ENCODE peak calls at places on chromosomes 4 and X, in ten cellular contexts. One of them, this sample, is unnamed.

GRCh38 chr4:56028165-56028564 is 79.4 kb downstream of the CEP135 start:
- DNase-seq in fibroblast of lung: no peak
- DNase-seq in suprapubic skin: no peak
- DNase-seq in HCT116: no peak
- DNase-seq in fibroblast of pulmonary artery: no peak
- DNase-seq in bronchial epithelial cell: no peak
- DNase-seq in kidney: no peak
- DNase-seq in Caco-2: no peak
- DNase-seq in choroid plexus epithelial cell: no peak
- DNase-seq in cardiac fibroblast: no peak
- DNase-seq in this sample: no peak

GRCh38 chrX:104085919-104086318 is 9.9 kb upstream of the TMSB15C start:
- DNase-seq in cardiac fibroblast: no peak
- DNase-seq in HCT116: no peak
- DNase-seq in suprapubic skin: no peak
- DNase-seq in fibroblast of pulmonary artery: no peak
- DNase-seq in bronchial epithelial cell: no peak
- DNase-seq in kidney: no peak
- DNase-seq in Caco-2: no peak
- DNase-seq in choroid plexus epithelial cell: no peak
- DNase-seq in fibroblast of lung: no peak
- DNase-seq in this sample: no peak

GRCh38 chrX:68232206-68232605 is 201.1 kb downstream of the OPHN1 start:
- DNase-seq in HCT116: no peak
- DNase-seq in kidney: no peak
- DNase-seq in fibroblast of pulmonary artery: no peak
- DNase-seq in suprapubic skin: no peak
- DNase-seq in Caco-2: no peak
- DNase-seq in fibroblast of lung: no peak
- DNase-seq in choroid plexus epithelial cell: no peak
- DNase-seq in cardiac fibroblast: no peak
- DNase-seq in bronchial epithelial cell: peak
- DNase-seq in this sample: no peak

GRCh38 chrX:96576358-96576757 is 108.3 kb upstream of the DIAPH2 start:
- DNase-seq in Caco-2: no peak
- DNase-seq in kidney: no peak
- DNase-seq in HCT116: no peak
- DNase-seq in bronchial epithelial cell: no peak
- DNase-seq in fibroblast of lung: peak
- DNase-seq in fibroblast of pulmonary artery: peak
- DNase-seq in suprapubic skin: no peak
- DNase-seq in cardiac fibroblast: peak
- DNase-seq in choroid plexus epithelial cell: no peak
- DNase-seq in this sample: no peak

GRCh38 chrX:13050151-13050550 is 5.7 kb upstream of the FAM9C start:
- DNase-seq in kidney: no peak
- DNase-seq in HCT116: no peak
- DNase-seq in fibroblast of pulmonary artery: no peak
- DNase-seq in fibroblast of lung: no peak
- DNase-seq in cardiac fibroblast: no peak
- DNase-seq in Caco-2: no peak
- DNase-seq in choroid plexus epithelial cell: no peak
- DNase-seq in suprapubic skin: no peak
- DNase-seq in bronchial epithelial cell: no peak
- DNase-seq in this sample: no peak

GRCh38 chrX:109384569-109385174 is 97.2 kb downstream of the GUCY2F start:
- DNase-seq in kidney: no peak
- DNase-seq in choroid plexus epithelial cell: peak
- DNase-seq in suprapubic skin: no peak
- DNase-seq in HCT116: no peak
- DNase-seq in bronchial epithelial cell: no peak
- DNase-seq in fibroblast of lung: peak
- DNase-seq in Caco-2: no peak
- DNase-seq in cardiac fibroblast: peak
- DNase-seq in fibroblast of pulmonary artery: peak
- DNase-seq in this sample: peak

GRCh38 chr4:75172551-75172950 is 239.6 kb downstream of the PARM1 start:
- DNase-seq in fibroblast of lung: no peak
- DNase-seq in HCT116: no peak
- DNase-seq in Caco-2: no peak
- DNase-seq in kidney: no peak
- DNase-seq in fibroblast of pulmonary artery: no peak
- DNase-seq in choroid plexus epithelial cell: no peak
- DNase-seq in suprapubic skin: no peak
- DNase-seq in bronchial epithelial cell: no peak
- DNase-seq in cardiac fibroblast: no peak
- DNase-seq in this sample: no peak

GRCh38 chr4:121574618-121575017 is 122.2 kb downstream of the ANXA5 start:
- DNase-seq in cardiac fibroblast: no peak
- DNase-seq in fibroblast of lung: no peak
- DNase-seq in choroid plexus epithelial cell: no peak
- DNase-seq in HCT116: no peak
- DNase-seq in bronchial epithelial cell: no peak
- DNase-seq in Caco-2: no peak
- DNase-seq in suprapubic skin: no peak
- DNase-seq in kidney: no peak
- DNase-seq in fibroblast of pulmonary artery: no peak
- DNase-seq in this sample: no peak

GRCh38 chr4:173855015-173855414 is 325.0 kb upstream of the HAND2 start:
- DNase-seq in fibroblast of lung: no peak
- DNase-seq in fibroblast of pulmonary artery: peak
- DNase-seq in Caco-2: no peak
- DNase-seq in suprapubic skin: no peak
- DNase-seq in cardiac fibroblast: peak
- DNase-seq in choroid plexus epithelial cell: peak
- DNase-seq in bronchial epithelial cell: no peak
- DNase-seq in HCT116: no peak
- DNase-seq in kidney: no peak
- DNase-seq in this sample: no peak

GRCh38 chr4:32022071-32022470 is 1301.9 kb downstream of the PCDH7 start:
- DNase-seq in Caco-2: no peak
- DNase-seq in HCT116: no peak
- DNase-seq in suprapubic skin: no peak
- DNase-seq in fibroblast of pulmonary artery: peak
- DNase-seq in bronchial epithelial cell: peak
- DNase-seq in kidney: no peak
- DNase-seq in fibroblast of lung: no peak
- DNase-seq in cardiac fibroblast: peak
- DNase-seq in choroid plexus epithelial cell: peak
- DNase-seq in this sample: no peak

DNA sequence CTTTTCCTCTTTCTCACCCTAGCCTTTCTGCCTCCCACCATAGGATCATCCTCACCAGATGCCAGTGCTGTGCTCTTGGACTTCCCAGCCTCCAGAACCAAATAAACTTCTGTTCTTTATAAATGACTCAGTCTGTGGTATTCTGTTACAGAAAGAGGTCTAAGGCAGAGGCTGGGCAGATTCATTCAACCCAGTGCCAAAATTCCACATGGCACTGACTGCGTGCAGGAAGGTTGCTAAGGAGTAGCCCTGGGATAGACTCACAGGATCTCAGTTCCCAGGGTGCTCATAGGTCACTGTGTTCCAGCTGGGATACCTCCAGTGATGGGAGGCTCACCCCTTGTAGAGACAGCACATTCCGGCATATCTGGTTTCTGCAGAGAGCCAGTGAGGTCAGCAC is 22.0 kb downstream of the SORCS2 start:
- DNase-seq in cardiac fibroblast: peak
- DNase-seq in fibroblast of pulmonary artery: no peak
- DNase-seq in HCT116: no peak
- DNase-seq in fibroblast of lung: no peak
- DNase-seq in suprapubic skin: no peak
- DNase-seq in kidney: peak
- DNase-seq in bronchial epithelial cell: no peak
- DNase-seq in Caco-2: no peak
- DNase-seq in choroid plexus epithelial cell: no peak
- DNase-seq in this sample: no peak
- TF ChIP-seq CTCF in cardiac fibroblast: no peak
- TF ChIP-seq CTCF in fibroblast of pulmonary artery: no peak
- TF ChIP-seq CTCF in HCT116: no peak
- TF ChIP-seq CTCF in fibroblast of lung: no peak
- TF ChIP-seq CTCF in suprapubic skin: no peak
- TF ChIP-seq CTCF in kidney: no peak
- TF ChIP-seq CTCF in bronchial epithelial cell: no peak
- TF ChIP-seq CTCF in Caco-2: no peak
- TF ChIP-seq CTCF in choroid plexus epithelial cell: no peak
- TF ChIP-seq CTCF in this sample: no peak

GRCh38 chr4:1045193-1045594 is 33.8 kb downstream of the FGFRL1 start:
- DNase-seq in suprapubic skin: no peak
- DNase-seq in fibroblast of pulmonary artery: no peak
- DNase-seq in cardiac fibroblast: no peak
- DNase-seq in choroid plexus epithelial cell: no peak
- DNase-seq in kidney: peak
- DNase-seq in HCT116: no peak
- DNase-seq in fibroblast of lung: no peak
- DNase-seq in Caco-2: peak
- DNase-seq in bronchial epithelial cell: no peak
- DNase-seq in this sample: no peak

GRCh38 chr4:1042352-1043025 is 31.1 kb downstream of the FGFRL1 start:
- DNase-seq in fibroblast of lung: no peak
- DNase-seq in kidney: peak
- DNase-seq in bronchial epithelial cell: no peak
- DNase-seq in choroid plexus epithelial cell: no peak
- DNase-seq in cardiac fibroblast: no peak
- DNase-seq in suprapubic skin: no peak
- DNase-seq in fibroblast of pulmonary artery: no peak
- DNase-seq in HCT116: no peak
- DNase-seq in Caco-2: peak
- DNase-seq in this sample: no peak

GRCh38 chr4:1043162-1043561 is 31.7 kb downstream of the FGFRL1 start:
- DNase-seq in Caco-2: no peak
- DNase-seq in cardiac fibroblast: no peak
- DNase-seq in fibroblast of pulmonary artery: no peak
- DNase-seq in bronchial epithelial cell: no peak
- DNase-seq in suprapubic skin: no peak
- DNase-seq in fibroblast of lung: no peak
- DNase-seq in choroid plexus epithelial cell: no peak
- DNase-seq in HCT116: no peak
- DNase-seq in kidney: no peak
- DNase-seq in this sample: no peak

GRCh38 chr4:1044469-1045192 is 33.2 kb downstream of the FGFRL1 start:
- DNase-seq in suprapubic skin: no peak
- DNase-seq in bronchial epithelial cell: no peak
- DNase-seq in choroid plexus epithelial cell: no peak
- DNase-seq in fibroblast of pulmonary artery: no peak
- DNase-seq in HCT116: no peak
- DNase-seq in fibroblast of lung: no peak
- DNase-seq in Caco-2: peak
- DNase-seq in cardiac fibroblast: no peak
- DNase-seq in kidney: peak
- DNase-seq in this sample: peak

DNA sequence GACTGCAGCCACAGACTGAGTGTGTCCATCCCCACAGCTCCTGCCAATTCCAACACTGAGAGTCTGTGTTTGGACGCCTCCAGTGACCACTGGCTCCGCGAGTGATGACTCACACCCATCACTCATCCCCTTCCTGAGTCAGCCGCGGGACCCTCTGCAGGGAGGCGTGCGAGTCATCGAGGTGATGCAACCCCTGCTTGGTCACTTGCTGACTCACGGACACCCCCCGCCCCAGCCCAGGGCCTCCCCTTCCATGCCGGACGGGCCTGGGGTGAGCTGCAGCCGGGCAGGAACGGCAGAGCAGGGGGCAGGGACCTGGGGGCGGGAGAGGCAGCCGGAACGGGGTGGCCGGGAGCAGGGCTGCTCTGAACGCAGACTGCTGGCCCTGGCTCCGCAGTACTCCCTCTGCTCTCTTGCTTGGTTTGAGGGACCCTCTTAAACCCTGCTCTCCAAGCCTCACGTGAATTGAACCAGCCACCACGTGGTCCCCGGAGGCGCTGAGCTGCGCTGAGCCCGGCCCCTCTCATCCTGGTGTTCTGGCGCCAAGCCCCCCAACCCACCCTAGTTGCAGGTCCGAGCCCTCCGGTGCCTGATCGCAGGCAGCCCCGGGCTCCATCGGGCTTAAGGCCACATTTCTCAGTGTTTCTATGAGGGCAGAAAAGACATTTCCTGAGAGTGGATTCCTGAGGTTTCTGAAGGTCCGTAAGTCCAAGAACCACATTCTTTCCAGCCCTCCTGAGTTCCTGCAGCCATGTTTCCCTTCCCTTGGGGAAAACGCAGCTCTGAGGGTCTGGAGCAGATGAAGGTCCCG is 32.4 kb downstream of the FGFRL1 start:
- DNase-seq in choroid plexus epithelial cell: peak
- DNase-seq in suprapubic skin: peak
- DNase-seq in Caco-2: peak
- DNase-seq in fibroblast of pulmonary artery: peak
- DNase-seq in bronchial epithelial cell: peak
- DNase-seq in cardiac fibroblast: peak
- DNase-seq in kidney: peak
- DNase-seq in HCT116: peak
- DNase-seq in fibroblast of lung: peak
- DNase-seq in this sample: peak
- H3K4me3 ChIP-seq in choroid plexus epithelial cell: no peak
- H3K4me3 ChIP-seq in suprapubic skin: no peak
- H3K4me3 ChIP-seq in Caco-2: peak
- H3K4me3 ChIP-seq in fibroblast of pulmonary artery: peak
- H3K4me3 ChIP-seq in bronchial epithelial cell: no peak
- H3K4me3 ChIP-seq in cardiac fibroblast: peak
- H3K4me3 ChIP-seq in kidney: no peak
- H3K4me3 ChIP-seq in HCT116: peak
- H3K4me3 ChIP-seq in fibroblast of lung: no peak
- H3K4me3 ChIP-seq in this sample: peak

GRCh38 chrX:39652336-39652735 is 445.4 kb downstream of the BCOR start:
- DNase-seq in bronchial epithelial cell: no peak
- DNase-seq in fibroblast of pulmonary artery: peak
- DNase-seq in kidney: no peak
- DNase-seq in HCT116: peak
- DNase-seq in cardiac fibroblast: peak
- DNase-seq in choroid plexus epithelial cell: peak
- DNase-seq in Caco-2: peak
- DNase-seq in suprapubic skin: no peak
- DNase-seq in fibroblast of lung: peak
- DNase-seq in this sample: peak
- TF ChIP-seq CTCF in bronchial epithelial cell: peak
- TF ChIP-seq CTCF in fibroblast of pulmonary artery: peak
- TF ChIP-seq CTCF in kidney: peak
- TF ChIP-seq CTCF in HCT116: peak
- TF ChIP-seq CTCF in cardiac fibroblast: peak
- TF ChIP-seq CTCF in choroid plexus epithelial cell: peak
- TF ChIP-seq CTCF in Caco-2: peak
- TF ChIP-seq CTCF in suprapubic skin: peak
- TF ChIP-seq CTCF in fibroblast of lung: peak
- TF ChIP-seq CTCF in this sample: peak

DNA sequence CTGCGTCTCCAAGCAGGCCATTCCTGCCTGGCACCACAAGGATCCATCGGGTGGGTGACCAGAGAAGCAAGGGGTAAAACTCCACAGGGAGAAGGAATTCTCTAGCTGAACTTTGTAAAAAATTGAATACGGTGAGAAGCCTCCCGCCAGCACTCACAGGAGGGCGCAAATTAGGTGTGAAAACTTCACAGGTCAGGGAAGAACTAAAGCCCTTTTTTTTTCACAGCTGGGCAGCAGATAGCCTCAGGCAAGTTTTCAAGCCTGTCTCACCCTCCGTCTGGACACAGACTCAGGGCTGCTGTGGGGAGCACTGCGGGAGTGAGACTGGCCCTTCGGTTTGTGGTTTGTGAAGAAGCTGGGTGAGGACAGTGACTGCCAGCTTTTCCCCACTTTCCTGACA is 224.1 kb upstream of the FGF16 start:
- DNase-seq in fibroblast of pulmonary artery: no peak
- DNase-seq in bronchial epithelial cell: no peak
- DNase-seq in Caco-2: no peak
- DNase-seq in fibroblast of lung: no peak
- DNase-seq in cardiac fibroblast: no peak
- DNase-seq in kidney: no peak
- DNase-seq in HCT116: no peak
- DNase-seq in suprapubic skin: no peak
- DNase-seq in choroid plexus epithelial cell: no peak
- DNase-seq in this sample: no peak
- H3K4me3 ChIP-seq in fibroblast of pulmonary artery: no peak
- H3K4me3 ChIP-seq in bronchial epithelial cell: no peak
- H3K4me3 ChIP-seq in Caco-2: no peak
- H3K4me3 ChIP-seq in fibroblast of lung: no peak
- H3K4me3 ChIP-seq in cardiac fibroblast: no peak
- H3K4me3 ChIP-seq in kidney: no peak
- H3K4me3 ChIP-seq in HCT116: no peak
- H3K4me3 ChIP-seq in suprapubic skin: no peak
- H3K4me3 ChIP-seq in choroid plexus epithelial cell: no peak
- H3K4me3 ChIP-seq in this sample: no peak